ENCODE peak calls at places on chromosomes 1 and 21, in seven cellular contexts. S is omental fat pad; Y is CD8-positive, alpha-beta T cell; P is brain microvascular endothelial cell; J is ascending aorta; C is A549; M is astrocyte of the cerebellum. H is an unnamed sample.

GRCh38 chr1:210237514-210237913 is 4.9 kb downstream of the SERTAD4 start:
- DNase-seq in S (no peak), Y (no peak), P (no peak), J (no peak), C (no peak), M (no peak), H (no peak)

GRCh38 chr1:99917214-99917613 is 52.6 kb upstream of the SLC35A3 start:
- DNase-seq in S (no peak), Y (no peak), P (no peak), J (no peak), C (no peak), M (no peak), H (no peak)

GRCh38 chr1:223363057-223363855 is 720 bp downstream of the SUSD4 start:
- DNase-seq in S (no peak), Y (peak; percentile 38), P (no peak), J (no peak), C (peak; percentile 12), M (peak; percentile 20), H (peak; percentile 24)

GRCh38 chr1:100076319-100076718 is 56.4 kb downstream of the SASS6 start:
- DNase-seq in S (no peak), Y (no peak), P (no peak), J (no peak), C (no peak), M (no peak), H (no peak)

GRCh38 chr1:242240061-242240460 is 241.2 kb upstream of the MAP1LC3C start:
- DNase-seq in S (no peak), Y (no peak), P (no peak), J (no peak), C (peak; percentile 63), M (no peak), H (no peak)

GRCh38 chr1:209890606-209891330 is 47.2 kb upstream of the SYT14 start:
- DNase-seq in S (no peak), Y (no peak), P (no peak), J (no peak), C (no peak), M (no peak), H (no peak)

GRCh38 chr21:15289896-15290841 is 225.4 kb upstream of the NRIP1 start:
- DNase-seq in S (no peak), Y (no peak), P (no peak), J (no peak), C (no peak), M (no peak), H (peak; percentile 47)

GRCh38 chr1:229430761-229431269 is 3.1 kb downstream of the ACTA1 start:
- DNase-seq in S (no peak), Y (peak; percentile 42), P (peak; percentile 30), J (no peak), C (no peak), M (no peak), H (peak; percentile 80)

GRCh38 chr1:89833183-89834077 is 12.6 kb downstream of the LRRC8D start:
- DNase-seq in S (no peak), Y (no peak), P (no peak), J (no peak), C (no peak), M (no peak), H (no peak)

GRCh38 chr1:116711061-116711582 is 43.1 kb upstream of the CD2 start:
- DNase-seq in S (no peak), Y (no peak), P (no peak), J (no peak), C (no peak), M (no peak), H (no peak)

GRCh38 chr1:206505702-206506375 is 1.5 kb upstream of the RASSF5 start:
- DNase-seq in S (no peak), Y (no peak), P (no peak), J (no peak), C (no peak), M (no peak), H (no peak)

GRCh38 chr1:114215426-114215825 is 61.8 kb upstream of the SYT6 start:
- DNase-seq in S (no peak), Y (no peak), P (no peak), J (no peak), C (no peak), M (no peak), H (no peak)
- TF ChIP-seq CTCF in S (no peak), Y (no peak), P (peak; percentile 2), J (no peak), C (no peak), M (peak; percentile 5), H (no peak)

GRCh38 chr1:39507230-39507928 is 15.9 kb downstream of the BMP8A start:
- DNase-seq in S (no peak), Y (no peak), P (no peak), J (no peak), C (no peak), M (no peak), H (no peak)
- TF ChIP-seq CTCF in S (no peak), Y (no peak), P (peak; percentile 70), J (no peak), C (no peak), M (peak; percentile 67), H (peak; percentile 43)

GRCh38 chr1:204817341-204817740 is 53.3 kb upstream of the NFASC start:
- DNase-seq in S (no peak), Y (no peak), P (no peak), J (no peak), C (no peak), M (no peak), H (no peak)

GRCh38 chr1:204818998-204819397 is 51.7 kb upstream of the NFASC start:
- DNase-seq in S (no peak), Y (no peak), P (no peak), J (no peak), C (no peak), M (no peak), H (no peak)

GRCh38 chr1:204821924-204822323 is 48.7 kb upstream of the NFASC start:
- DNase-seq in S (no peak), Y (no peak), P (no peak), J (no peak), C (no peak), M (no peak), H (no peak)

GRCh38 chr1:204821476-204821875 is 49.2 kb upstream of the NFASC start:
- DNase-seq in S (no peak), Y (no peak), P (no peak), J (no peak), C (no peak), M (no peak), H (no peak)

DNA sequence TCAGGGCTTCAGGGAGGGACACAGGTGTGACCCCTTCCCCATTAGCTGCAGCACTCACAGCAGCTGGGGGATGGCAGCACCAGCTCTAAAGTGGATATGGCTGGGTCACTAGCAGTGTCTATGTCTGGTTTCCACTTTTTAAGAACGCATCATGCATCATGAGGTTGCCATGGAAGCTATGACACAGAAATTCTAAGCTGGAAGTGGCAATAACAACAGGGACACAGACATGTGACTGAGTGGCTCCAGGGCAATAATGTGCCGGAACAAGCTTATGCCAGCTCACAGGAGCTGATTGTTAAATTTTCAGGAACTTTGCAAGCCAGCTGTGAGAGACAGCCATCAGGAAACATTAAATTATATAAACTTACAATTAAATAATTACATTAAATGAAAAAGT is 51.2 kb upstream of the NFASC start:
- DNase-seq in S (no peak), Y (no peak), P (no peak), J (no peak), C (no peak), M (no peak), H (no peak)
- TF ChIP-seq CTCF in S (no peak), Y (no peak), P (no peak), J (no peak), C (no peak), M (no peak), H (no peak)

DNA sequence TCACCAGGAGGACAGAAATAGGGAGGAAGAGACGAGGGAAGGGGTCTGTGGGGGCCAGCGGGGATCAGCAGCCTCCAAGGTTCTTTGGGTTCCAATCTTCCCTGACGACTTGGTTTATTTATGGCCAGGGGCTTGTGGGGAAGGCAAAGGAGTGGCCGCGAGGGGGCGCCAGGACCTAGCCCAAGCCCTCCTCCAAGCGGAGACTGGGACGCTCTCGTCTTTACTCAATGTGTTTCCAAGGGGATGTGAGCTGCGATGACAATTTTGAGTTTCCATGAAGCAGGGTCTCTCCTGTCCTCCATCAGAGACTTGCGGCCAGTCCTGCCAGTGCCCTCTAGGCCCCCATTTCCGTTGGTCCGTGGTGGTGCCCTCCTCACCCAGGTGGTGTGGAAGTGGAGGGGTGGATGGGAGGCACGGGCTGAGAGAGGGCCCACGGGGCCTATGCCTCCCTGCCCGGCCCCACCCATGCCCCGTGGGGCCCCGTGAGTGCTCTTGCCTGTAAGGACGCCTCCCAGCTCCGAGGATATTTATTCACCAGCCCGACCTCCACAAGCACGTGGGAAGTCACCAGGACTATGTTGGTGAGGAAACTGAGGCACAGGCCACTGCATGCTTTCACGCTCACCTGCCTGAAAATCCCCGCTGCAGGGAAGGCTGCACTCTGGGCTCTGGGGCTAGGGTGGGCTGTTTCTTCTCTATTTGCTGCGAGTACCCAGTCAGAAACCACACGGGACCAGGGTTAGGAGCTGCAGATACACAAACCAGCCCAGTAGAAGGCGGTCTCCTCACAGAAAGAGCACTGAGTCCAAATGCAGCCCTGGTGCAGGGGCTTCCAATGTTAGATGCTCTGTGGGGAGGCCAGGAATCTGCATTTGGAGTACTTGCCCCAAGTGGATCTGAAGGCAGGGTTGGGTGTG is 26.5 kb downstream of the DMRTB1 start:
- DNase-seq in S (peak; percentile 60), Y (peak; percentile 59), P (peak; percentile 80), J (peak; percentile 80), C (peak; percentile 73), M (peak; percentile 71), H (peak; percentile 80)
- TF ChIP-seq CTCF in S (no peak), Y (peak; percentile 62), P (peak; percentile 94), J (peak; percentile 80), C (peak; percentile 72), M (peak; percentile 92), H (peak; percentile 96)

DNA sequence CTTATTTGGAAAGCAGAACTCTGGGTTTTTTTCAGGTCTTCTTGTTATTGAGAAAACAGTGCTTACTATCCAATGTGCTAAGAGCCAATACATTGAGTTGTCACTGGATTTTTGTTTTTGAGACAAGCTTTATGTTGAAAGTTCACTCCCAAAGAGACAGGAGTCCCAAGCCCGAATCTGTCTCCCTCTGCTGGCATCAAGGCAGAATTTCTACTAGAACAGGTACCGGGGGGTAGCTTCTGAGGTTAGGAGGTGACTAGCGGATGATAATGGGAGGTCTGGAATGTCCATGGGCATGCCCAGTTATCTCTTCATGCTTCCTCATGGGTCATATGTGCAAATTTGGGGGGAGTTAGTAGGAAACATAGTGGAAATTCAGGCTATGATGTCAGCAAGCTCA is 25.1 kb downstream of the ZNF124 start:
- DNase-seq in S (no peak), Y (no peak), P (no peak), J (no peak), C (no peak), M (no peak), H (no peak)
- TF ChIP-seq CTCF in S (no peak), Y (no peak), P (peak; percentile 45), J (no peak), C (no peak), M (no peak), H (no peak)

GRCh38 chr1:65584399-65584798 is 163.9 kb downstream of the LEPR start:
- DNase-seq in S (no peak), Y (no peak), P (no peak), J (no peak), C (no peak), M (no peak), H (no peak)

GRCh38 chr1:65577278-65577677 is 156.8 kb downstream of the LEPR start:
- DNase-seq in S (no peak), Y (no peak), P (no peak), J (no peak), C (no peak), M (no peak), H (no peak)

DNA sequence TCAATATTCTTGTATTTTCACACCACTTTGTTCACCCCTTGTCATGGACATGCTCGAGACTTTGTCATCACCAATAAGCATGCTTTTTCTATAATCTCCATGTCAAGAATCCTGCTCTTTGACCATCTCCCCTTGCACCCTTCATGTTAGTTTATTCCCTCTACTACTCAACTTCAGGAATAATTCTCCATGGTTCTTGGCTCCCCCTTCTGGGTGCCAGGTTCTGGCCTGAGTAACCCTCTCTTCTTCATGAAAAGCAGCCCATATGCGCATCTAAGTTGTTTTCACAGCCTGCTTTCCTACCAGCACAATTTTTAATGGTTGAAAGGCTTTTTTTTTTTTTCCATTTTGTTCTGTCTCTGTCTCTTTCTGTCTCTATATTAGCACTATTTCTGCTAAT is 160.7 kb downstream of the LEPR start:
- DNase-seq in S (no peak), Y (no peak), P (no peak), J (no peak), C (no peak), M (no peak), H (no peak)
- TF ChIP-seq CTCF in S (no peak), Y (no peak), P (peak; percentile 52), J (no peak), C (no peak), M (peak; percentile 32), H (no peak)

H was measured in progenitor cell of endocrine pancreas.